ENCODE peak calls at places on chromosomes 2 and 18, in eight cellular contexts. L is H9; A is GM03348; Y is activated CD8-positive, alpha-beta memory T cell treated with anti-CD3 and anti-CD28 coated beads for 48 hours; Z is CD8-positive, alpha-beta T cell; P is mesothelial cell of epicardium; U is SW480; D is KBM-7. J is an unnamed sample.

GRCh38 chr2:127066942-127067341 is 40.0 kb downstream of the BIN1 start:
- DNase-seq in L (no peak), A (peak; percentile 80), Y (no peak), Z (no peak), P (no peak), U (no peak), D (no peak), J (no peak)

GRCh38 chr2:236965021-236965840 is 120.5 kb upstream of the COPS8 start:
- DNase-seq in L (no peak), A (no peak), Y (no peak), Z (no peak), P (no peak), U (no peak), D (no peak), J (no peak)

GRCh38 chr2:25714740-25715139 is 41.4 kb upstream of the DTNB start:
- DNase-seq in L (no peak), A (peak; percentile 26), Y (no peak), Z (no peak), P (no peak), U (peak; percentile 28), D (peak; percentile 35), J (no peak)

GRCh38 chr18:8366656-8367055 is 242.6 kb upstream of the RAB12 start:
- DNase-seq in L (peak; percentile 50), A (no peak), Y (no peak), Z (no peak), P (no peak), U (no peak), D (no peak), J (no peak)

GRCh38 chr18:4453712-4454547 is 1.2 kb downstream of the DLGAP1 start:
- DNase-seq in L (peak; percentile 70), A (no peak), Y (no peak), Z (no peak), P (no peak), U (no peak), D (no peak), J (no peak)

GRCh38 chr2:120149406-120149805 is 73.8 kb downstream of the TMEM185B start:
- DNase-seq in L (no peak), A (no peak), Y (no peak), Z (no peak), P (no peak), U (no peak), D (no peak), J (no peak)

GRCh38 chr2:121530210-121530562 is 494 bp upstream of the RNU4ATAC start:
- DNase-seq in L (peak; percentile 89), A (peak; percentile 83), Y (peak; percentile 59), Z (no peak), P (peak; percentile 41), U (peak; percentile 80), D (no peak), J (no peak)

GRCh38 chr2:128635361-128635900 is 316.8 kb upstream of the HS6ST1 start:
- DNase-seq in L (peak; percentile 29), A (no peak), Y (no peak), Z (no peak), P (peak; percentile 9), U (peak; percentile 20), D (no peak), J (no peak)

GRCh38 chr2:74119324-74119723 is 28.4 kb downstream of the BOLA3 start:
- DNase-seq in L (no peak), A (no peak), Y (no peak), Z (no peak), P (no peak), U (no peak), D (no peak), J (peak; percentile 46)